ENCODE peak calls at places on chromosomes 16 and 17, in seven cellular contexts. V is neural progenitor cell; K is lower lobe of right lung; D is K562; H is OCI-LY7; R is CD8-positive, alpha-beta T cell; J is GM06990. S is an unnamed sample.

GRCh38 chr17:28675980-28676379 is 14.0 kb downstream of the SUPT6H start:
- DNase-seq in V (no peak), K (no peak), D (no peak), H (peak), R (no peak), J (no peak), S (no peak)

GRCh38 chr16:17461951-17462729 is 8.6 kb downstream of the XYLT1 start:
- DNase-seq in V (peak), K (no peak), D (no peak), H (peak), R (no peak), J (peak), S (no peak)

GRCh38 chr17:17526369-17526768 is 30.2 kb upstream of the RASD1 start:
- DNase-seq in V (no peak), K (no peak), D (no peak), H (no peak), R (no peak), J (no peak), S (no peak)

GRCh38 chr17:83029571-83029970 is 49.8 kb upstream of the METRNL start:
- DNase-seq in V (no peak), K (no peak), D (no peak), H (no peak), R (no peak), J (no peak), S (no peak)

GRCh38 chr17:8630227-8630801 is at the start of gene MYH10:
- DNase-seq in V (no peak), K (peak), D (peak), H (peak), R (no peak), J (no peak), S (no peak)

GRCh38 chr17:47791025-47791424 is 30.6 kb downstream of the OSBPL7 start:
- DNase-seq in V (no peak), K (no peak), D (no peak), H (no peak), R (no peak), J (no peak), S (no peak)

GRCh38 chr16:4695473-4696171 is 2.3 kb downstream of the NUDT16L1 start:
- DNase-seq in V (no peak), K (no peak), D (no peak), H (no peak), R (no peak), J (no peak), S (no peak)

GRCh38 chr16:6048017-6048416 is 950.4 kb upstream of the EEF2KMT start:
- DNase-seq in V (no peak), K (no peak), D (no peak), H (no peak), R (no peak), J (no peak), S (no peak)

GRCh38 chr17:77354721-77355455 is 214.1 kb downstream of the SEC14L1 start:
- DNase-seq in V (no peak), K (no peak), D (no peak), H (no peak), R (no peak), J (no peak), S (no peak)

GRCh38 chr16:47142469-47143328 is 1.0 kb downstream of the NETO2 start:
- DNase-seq in V (peak), K (peak), D (peak), H (peak), R (peak), J (peak), S (peak)

GRCh38 chr17:33015716-33016346 is 24.2 kb downstream of the SPACA3 start:
- DNase-seq in V (no peak), K (no peak), D (no peak), H (no peak), R (no peak), J (no peak), S (no peak)

GRCh38 chr16:9128346-9129342 is 37.2 kb downstream of the HAPSTR1 start:
- DNase-seq in V (no peak), K (no peak), D (no peak), H (no peak), R (no peak), J (no peak), S (no peak)

DNA sequence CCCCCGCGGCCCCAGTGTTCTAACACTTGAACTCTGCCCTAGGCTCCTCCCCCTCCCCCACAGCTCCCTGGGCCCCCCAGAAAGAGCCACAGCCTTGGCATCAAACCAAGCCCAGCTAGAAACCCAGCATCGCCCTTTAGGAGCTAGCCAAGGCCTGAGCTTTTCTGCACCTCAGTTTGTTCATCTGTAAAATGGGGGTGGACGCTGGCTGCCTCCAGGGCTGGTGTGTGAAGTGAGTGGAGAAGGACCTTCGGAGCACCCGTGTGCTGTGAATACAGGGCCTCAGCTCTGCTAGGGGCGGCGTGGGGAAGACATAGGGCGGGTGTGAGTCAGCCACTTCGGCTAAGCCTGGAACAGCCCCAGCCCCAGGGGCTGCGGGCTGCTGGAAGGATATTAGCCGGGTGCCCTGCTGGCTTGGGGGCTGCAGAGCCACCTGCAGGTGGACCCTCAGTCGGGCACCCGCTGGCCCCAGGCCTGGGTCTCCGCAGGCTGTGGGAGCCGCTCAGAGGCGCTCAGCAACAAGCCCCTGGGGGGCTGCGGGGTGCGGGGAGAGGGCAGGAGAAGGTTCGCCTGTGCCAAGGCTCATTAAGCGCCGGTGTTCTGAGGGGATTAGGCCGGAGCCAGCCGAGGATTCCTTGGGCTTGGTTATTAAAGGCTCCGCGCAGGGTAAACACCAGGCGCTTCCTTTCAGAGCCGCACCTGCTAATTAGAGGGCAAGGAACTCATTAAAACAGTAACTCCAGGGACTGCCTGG is 217.0 kb upstream of the CIBAR2 start:
- DNase-seq in V (peak), K (no peak), D (no peak), H (no peak), R (no peak), J (no peak), S (peak)
- TF ChIP-seq CTCF in V (peak), K (no peak), D (no peak), H (peak), R (no peak), J (no peak), S (no peak)

GRCh38 chr16:22181426-22181825 is 19.1 kb downstream of the SDR42E2 start:
- DNase-seq in V (no peak), K (no peak), D (no peak), H (no peak), R (no peak), J (no peak), S (no peak)

GRCh38 chr16:22181843-22182242 is 19.5 kb downstream of the SDR42E2 start:
- DNase-seq in V (no peak), K (no peak), D (no peak), H (no peak), R (no peak), J (no peak), S (no peak)

GRCh38 chr16:22183901-22184614 is 21.8 kb downstream of the SDR42E2 start:
- DNase-seq in V (peak), K (no peak), D (peak), H (peak), R (no peak), J (no peak), S (no peak)

GRCh38 chr16:22184615-22184968 is 21.5 kb upstream of the EEF2K start:
- DNase-seq in V (no peak), K (no peak), D (no peak), H (no peak), R (no peak), J (no peak), S (no peak)

GRCh38 chr16:22183335-22183734 is 21.0 kb downstream of the SDR42E2 start:
- DNase-seq in V (no peak), K (no peak), D (no peak), H (no peak), R (no peak), J (no peak), S (no peak)
- TF ChIP-seq CTCF in V (no peak), K (no peak), D (no peak), H (no peak), R (no peak), J (no peak), S (no peak)

DNA sequence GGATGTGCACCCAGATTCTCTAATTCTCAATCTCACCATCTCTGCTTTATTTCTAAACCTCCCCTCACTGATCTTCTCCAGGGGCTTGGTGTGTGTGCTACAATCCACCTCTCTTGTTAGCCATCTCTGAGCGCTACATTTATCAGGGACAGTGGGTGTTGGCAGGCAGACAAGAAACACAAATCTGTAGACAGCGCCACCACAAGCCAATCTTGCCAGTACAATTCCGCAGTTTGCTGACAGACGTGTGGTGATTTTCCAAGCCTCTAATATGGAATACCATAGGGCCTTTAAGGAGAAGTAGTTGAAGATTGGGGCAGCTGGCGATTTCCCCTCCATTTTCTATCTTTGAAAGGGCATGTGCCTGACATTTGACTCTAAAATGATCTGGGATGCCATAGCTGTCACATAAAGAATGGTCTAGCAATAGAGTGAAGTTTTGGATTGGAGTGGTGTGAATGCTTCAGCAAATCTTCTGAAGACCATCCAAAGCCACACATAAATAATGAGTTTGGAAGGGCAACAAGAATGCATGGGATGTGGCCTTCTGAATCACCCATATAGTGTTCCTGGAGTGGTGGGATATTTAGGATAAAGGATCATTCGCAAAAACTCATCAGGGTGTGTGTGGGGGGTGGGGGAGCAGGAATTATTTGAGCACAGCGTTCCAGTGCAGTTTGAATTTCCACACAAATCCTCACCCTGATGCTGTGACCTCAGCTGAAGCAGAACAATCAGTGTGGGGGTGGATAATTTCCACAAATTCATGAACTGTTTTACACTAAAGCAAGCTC is 12.0 kb upstream of the ANKFN1 start:
- DNase-seq in V (no peak), K (no peak), D (no peak), H (no peak), R (no peak), J (no peak), S (no peak)
- TF ChIP-seq CTCF in V (no peak), K (no peak), D (no peak), H (no peak), R (no peak), J (no peak), S (no peak)

GRCh38 chr17:36591434-36592315 is at the start of gene DHRS11:
- DNase-seq in V (peak), K (peak), D (peak), H (peak), R (peak), J (peak), S (peak)
- TF ChIP-seq CTCF in V (no peak), K (no peak), D (peak), H (no peak), R (no peak), J (peak), S (no peak)

GRCh38 chr16:67406111-67406593 is 10.1 kb downstream of the ZDHHC1 start:
- DNase-seq in V (no peak), K (no peak), D (no peak), H (no peak), R (no peak), J (no peak), S (peak)
- TF ChIP-seq CTCF in V (no peak), K (no peak), D (no peak), H (no peak), R (no peak), J (no peak), S (no peak)

GRCh38 chr16:29875206-29875605 is 12.2 kb upstream of the CDIPT start:
- DNase-seq in V (no peak), K (no peak), D (no peak), H (no peak), R (no peak), J (no peak), S (no peak)
- TF ChIP-seq CTCF in V (no peak), K (no peak), D (no peak), H (no peak), R (no peak), J (no peak), S (no peak)

DNA sequence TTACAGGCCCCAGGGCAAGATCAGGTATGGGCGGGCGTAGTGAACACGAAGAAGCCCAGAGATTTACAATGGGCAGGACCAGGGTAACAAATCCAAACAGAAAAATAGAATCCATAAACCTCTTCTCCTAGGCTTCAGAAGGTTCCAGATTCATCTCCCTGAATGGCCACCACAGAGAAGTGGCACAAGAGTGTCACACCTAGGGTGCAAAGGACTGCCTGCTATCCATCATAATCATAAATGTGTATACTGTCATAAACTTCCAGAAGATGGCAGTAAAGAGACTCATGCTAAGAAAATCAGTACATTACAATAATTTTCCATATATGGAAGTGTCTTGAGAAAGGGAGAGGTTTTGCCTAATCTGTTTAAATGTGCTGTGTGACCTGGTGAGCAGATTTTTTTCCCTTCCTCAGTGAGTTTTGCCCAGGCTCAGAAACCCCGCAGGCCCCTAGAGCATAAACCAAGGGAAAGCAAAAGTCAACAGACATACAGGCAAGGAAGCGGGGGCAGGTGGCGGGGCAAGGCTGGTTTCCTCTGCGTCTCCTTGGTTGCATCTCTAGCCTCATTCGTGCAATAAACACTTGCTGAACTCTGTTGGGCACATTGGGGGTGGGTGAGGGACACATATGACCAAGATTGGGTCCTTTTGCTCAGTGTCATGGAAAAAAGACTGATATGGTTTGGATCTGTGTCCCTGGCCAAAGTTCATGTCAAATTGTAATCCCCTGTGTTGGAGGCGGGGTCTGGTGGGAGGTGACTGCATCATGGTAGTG is 92.0 kb upstream of the CDH5 start:
- DNase-seq in V (no peak), K (no peak), D (no peak), H (peak), R (no peak), J (peak), S (no peak)
- TF ChIP-seq CTCF in V (no peak), K (no peak), D (peak), H (peak), R (no peak), J (peak), S (peak)

GRCh38 chr16:71440669-71441347 is 1.0 kb downstream of the TLE7 start:
- DNase-seq in V (peak), K (no peak), D (peak), H (no peak), R (no peak), J (no peak), S (peak)
- TF ChIP-seq CTCF in V (peak), K (peak), D (peak), H (peak), R (no peak), J (peak), S (peak)

S was measured in cardiac muscle cell.